ENCODE peak calls at places on chromosomes 5 and 9, in four cellular contexts. D is GM12878, B is HCT116, N is SK-N-SH. F is an unnamed sample.

GRCh38 chr9:107685901-107686300 is 196.3 kb upstream of the KLF4 start:
- DNase-seq in D (no peak), B (no peak), N (no peak), F (no peak)

GRCh38 chr9:98906273-98907040 is 37.2 kb upstream of the COL15A1 start:
- DNase-seq in D (no peak), B (no peak), N (no peak), F (no peak)

GRCh38 chr5:28495876-28496275 is 1457.5 kb upstream of the CDH9 start:
- DNase-seq in D (no peak), B (no peak), N (no peak), F (no peak)

GRCh38 chr9:37911271-37911681 is 7.3 kb upstream of the SLC25A51 start:
- DNase-seq in D (no peak), B (no peak), N (no peak), F (no peak)

GRCh38 chr9:33172256-33172678 is 5.1 kb upstream of the B4GALT1 start:
- DNase-seq in D (no peak), B (no peak), N (no peak), F (peak; percentile 93)

GRCh38 chr9:112125961-112126388 is 49.1 kb downstream of the SUSD1 start:
- DNase-seq in D (no peak), B (no peak), N (no peak), F (no peak)

GRCh38 chr5:149474198-149474597 is 77.0 kb downstream of the CSNK1A1 start:
- DNase-seq in D (no peak), B (no peak), N (no peak), F (no peak)

GRCh38 chr5:97764700-97765099 is 581.7 kb upstream of the RIOK2 start:
- DNase-seq in D (no peak), B (no peak), N (no peak), F (no peak)

GRCh38 chr5:56610093-56610698 is 205.2 kb upstream of the MAP3K1 start:
- DNase-seq in D (no peak), B (no peak), N (no peak), F (no peak)

GRCh38 chr9:36053971-36054370 is 17.3 kb downstream of the RECK start:
- DNase-seq in D (no peak), B (no peak), N (no peak), F (peak; percentile 50)

GRCh38 chr9:73807956-73808355 is 656.3 kb downstream of the ANXA1 start:
- DNase-seq in D (no peak), B (no peak), N (no peak), F (no peak)

GRCh38 chr9:133738039-133738805 is at the start of gene SARDH:
- DNase-seq in D (no peak), B (no peak), N (peak; percentile 98), F (peak; percentile 44)

GRCh38 chr5:65790371-65791163 is 68.6 kb downstream of the NLN start:
- DNase-seq in D (no peak), B (no peak), N (no peak), F (no peak)

GRCh38 chr5:43227655-43228054 is 35.6 kb downstream of the NIM1K start:
- DNase-seq in D (no peak), B (peak; percentile 47), N (peak; percentile 52), F (peak; percentile 44)

GRCh38 chr9:97853844-97854695 is 1.0 kb downstream of the FOXE1 start:
- DNase-seq in D (no peak), B (no peak), N (peak; percentile 78), F (no peak)

GRCh38 chr5:34522599-34523381 is 133.3 kb upstream of the RAI14 start:
- DNase-seq in D (no peak), B (peak; percentile 71), N (peak; percentile 64), F (no peak)

GRCh38 chr5:20276959-20277263 is 288.9 kb upstream of the CDH18 start:
- DNase-seq in D (no peak), B (no peak), N (no peak), F (no peak)

GRCh38 chr5:166602271-166602670 is 1689.2 kb upstream of the WWC1 start:
- DNase-seq in D (no peak), B (no peak), N (no peak), F (no peak)

GRCh38 chr9:129513282-129513681 is 107.6 kb downstream of the C9orf50 start:
- DNase-seq in D (no peak), B (no peak), N (no peak), F (no peak)

GRCh38 chr9:112007575-112008240 is 111.1 kb downstream of the UGCG start:
- DNase-seq in D (no peak), B (peak; percentile 37), N (no peak), F (no peak)

GRCh38 chr9:133088756-133089155 is 27.0 kb downstream of the CEL start:
- DNase-seq in D (no peak), B (no peak), N (no peak), F (no peak)

GRCh38 chr5:179549973-179550510 is 312 bp upstream of the RUFY1 start:
- DNase-seq in D (peak; percentile 19), B (no peak), N (peak; percentile 59), F (peak; percentile 83)

GRCh38 chr9:227882-228281 is 13.2 kb downstream of the DOCK8 start:
- DNase-seq in D (no peak), B (no peak), N (no peak), F (no peak)

GRCh38 chr5:175443514-175444059 is 395 bp downstream of the DRD1 start:
- DNase-seq in D (no peak), B (no peak), N (peak; percentile 29), F (no peak)

GRCh38 chr9:116843863-116844620 is 156.9 kb downstream of the TRIM32 start:
- DNase-seq in D (no peak), B (no peak), N (no peak), F (no peak)

GRCh38 chr5:51987239-51987638 is 604.0 kb downstream of the ISL1 start:
- DNase-seq in D (no peak), B (no peak), N (no peak), F (no peak)

GRCh38 chr9:78677326-78677725 is 380.4 kb downstream of the PSAT1 start:
- DNase-seq in D (no peak), B (no peak), N (no peak), F (no peak)

GRCh38 chr5:176157656-176158055 is 80.6 kb upstream of the SIMC1 start:
- DNase-seq in D (no peak), B (no peak), N (no peak), F (no peak)

GRCh38 chr9:22097712-22098111 is 88.6 kb upstream of the CDKN2B start:
- DNase-seq in D (no peak), B (no peak), N (no peak), F (no peak)

GRCh38 chr5:179149278-179149677 is 89.1 kb downstream of the ZNF354C start:
- DNase-seq in D (no peak), B (no peak), N (no peak), F (no peak)

GRCh38 chr9:109721021-109721420 is 59.0 kb upstream of the PALM2AKAP2 start:
- DNase-seq in D (no peak), B (no peak), N (no peak), F (no peak)

GRCh38 chr5:115342593-115343377 is 46.3 kb upstream of the CCDC112 start:
- DNase-seq in D (no peak), B (no peak), N (no peak), F (no peak)

GRCh38 chr5:16889203-16889971 is 46.7 kb downstream of the MYO10 start:
- DNase-seq in D (no peak), B (no peak), N (no peak), F (peak; percentile 70)

GRCh38 chr5:1431896-1432295 is 13.3 kb downstream of the SLC6A3 start:
- DNase-seq in D (no peak), B (no peak), N (no peak), F (no peak)

GRCh38 chr5:149053027-149053705 is 9.7 kb downstream of the SH3TC2 start:
- DNase-seq in D (no peak), B (no peak), N (no peak), F (no peak)

GRCh38 chr5:179732918-179733763 is 519 bp downstream of the MAML1 start:
- DNase-seq in D (no peak), B (no peak), N (peak; percentile 83), F (peak; percentile 57)

GRCh38 chr5:170339780-170340167 is 42.2 kb upstream of the LCP2 start:
- DNase-seq in D (no peak), B (no peak), N (no peak), F (no peak)
- TF ChIP-seq MAX in D (no peak), B (no peak), N (no peak), F (no peak)

GRCh38 chr5:139180850-139181785 is 17.1 kb downstream of the SIL1 start:
- DNase-seq in D (no peak), B (no peak), N (no peak), F (no peak)
- H3K79me2 ChIP-seq in D (peaks cover 37% of the 10 kb centered on the region), B (peaks cover 3% of the 10 kb centered on the region), N (peaks cover 11% of the 10 kb centered on the region), F (peaks cover 3% of the 10 kb centered on the region)

GRCh38 chr5:132476853-132477729 is 13.5 kb downstream of the IRF1 start:
- DNase-seq in D (no peak), B (no peak), N (no peak), F (no peak)

GRCh38 chr5:132477784-132478497 is 12.6 kb downstream of the IRF1 start:
- DNase-seq in D (no peak), B (no peak), N (no peak), F (no peak)

GRCh38 chr5:132474881-132475511 is 15.6 kb downstream of the IRF1 start:
- DNase-seq in D (no peak), B (no peak), N (no peak), F (no peak)

GRCh38 chr5:132475531-132475930 is 15.0 kb downstream of the IRF1 start:
- DNase-seq in D (no peak), B (no peak), N (no peak), F (no peak)

GRCh38 chr5:132475939-132476852 is 14.4 kb downstream of the IRF1 start:
- DNase-seq in D (no peak), B (no peak), N (no peak), F (no peak)
- TF ChIP-seq MAX in D (no peak), B (no peak), N (no peak), F (no peak)

GRCh38 chr5:134084166-134084565 is 30.3 kb upstream of the TCF7 start:
- DNase-seq in D (no peak), B (no peak), N (no peak), F (no peak)
- H3K79me2 ChIP-seq in D (no peaks in the 10 kb centered on the region), B (no peaks in the 10 kb centered on the region), N (no peaks in the 10 kb centered on the region), F (no peaks in the 10 kb centered on the region)

GRCh38 chr5:154189256-154189818 is 1.2 kb upstream of the GALNT10 start:
- DNase-seq in D (no peak), B (no peak), N (peak; percentile 44), F (peak; percentile 8)
- TF ChIP-seq MAX in D (no peak), B (no peak), N (no peak), F (no peak)

GRCh38 chr5:75481024-75481423 is 30.4 kb downstream of the CERT1 start:
- DNase-seq in D (no peak), B (no peak), N (no peak), F (no peak)
- H3K79me2 ChIP-seq in D (peaks cover 52% of the 10 kb centered on the region), B (peaks cover 18% of the 10 kb centered on the region), N (peaks cover 49% of the 10 kb centered on the region), F (peaks cover 28% of the 10 kb centered on the region)

GRCh38 chr5:133384120-133384855 is 228.1 kb downstream of the FSTL4 start:
- DNase-seq in D (no peak), B (no peak), N (no peak), F (no peak)
- TF ChIP-seq MAX in D (no peak), B (no peak), N (no peak), F (no peak)